ENCODE peak calls at places on chromosomes 3 and 15, in five cellular contexts. U is neuronal stem cell, N is H9, Z is H1, F is trophoblast cell. L is an unnamed sample.

GRCh38 chr15:65922621-65923020 is 53.3 kb downstream of the RAB11A start:
- DNase-seq in U (no peak), N (no peak), Z (no peak), F (no peak), L (no peak)

GRCh38 chr3:133038731-133039398 is 674 bp downstream of the TMEM108 start:
- DNase-seq in U (peak), N (peak), Z (peak), F (peak), L (no peak)

GRCh38 chr3:50516048-50516871 is 12.8 kb upstream of the CACNA2D2 start:
- DNase-seq in U (peak), N (peak), Z (peak), F (no peak), L (peak)

GRCh38 chr3:119497824-119498187 is 541 bp upstream of the TIMMDC1 start:
- DNase-seq in U (peak), N (no peak), Z (no peak), F (peak), L (peak)

GRCh38 chr15:58066042-58066867 is 744 bp upstream of the ALDH1A2 start:
- DNase-seq in U (peak), N (peak), Z (peak), F (peak), L (peak)

GRCh38 chr15:30885814-30886213 is 17.9 kb upstream of the FAN1 start:
- DNase-seq in U (no peak), N (peak), Z (no peak), F (no peak), L (peak)

GRCh38 chr3:144737281-144737680 is 765.7 kb downstream of the DIPK2A start:
- DNase-seq in U (no peak), N (no peak), Z (no peak), F (no peak), L (no peak)

GRCh38 chr15:25674948-25675347 is 188.2 kb downstream of the ATP10A start:
- DNase-seq in U (no peak), N (no peak), Z (no peak), F (no peak), L (no peak)

GRCh38 chr3:60403866-60404265 is 847.4 kb downstream of the FHIT start:
- DNase-seq in U (no peak), N (no peak), Z (no peak), F (no peak), L (no peak)

GRCh38 chr15:66840615-66841014 is 138.6 kb downstream of the SMAD6 start:
- DNase-seq in U (no peak), N (no peak), Z (no peak), F (no peak), L (peak)

GRCh38 chr15:80991446-80991845 is 1.8 kb upstream of the MESD start:
- DNase-seq in U (no peak), N (no peak), Z (no peak), F (peak), L (peak)

GRCh38 chr3:110815008-110815583 is 256.5 kb upstream of the NECTIN3 start:
- DNase-seq in U (no peak), N (no peak), Z (no peak), F (no peak), L (peak)

GRCh38 chr3:169526246-169526645 is 137.3 kb downstream of the MECOM start:
- DNase-seq in U (no peak), N (no peak), Z (no peak), F (no peak), L (peak)

GRCh38 chr3:8239718-8240698 is 261.6 kb upstream of the LMCD1 start:
- DNase-seq in U (peak), N (peak), Z (peak), F (peak), L (peak)

GRCh38 chr3:27293954-27294353 is 75.2 kb downstream of the NEK10 start:
- DNase-seq in U (no peak), N (no peak), Z (no peak), F (no peak), L (peak)

GRCh38 chr3:908839-909238 is 184.0 kb upstream of the CNTN6 start:
- DNase-seq in U (peak), N (peak), Z (no peak), F (no peak), L (no peak)

GRCh38 chr3:145903472-145904013 is 257.4 kb downstream of the PLOD2 start:
- DNase-seq in U (no peak), N (no peak), Z (no peak), F (no peak), L (no peak)

GRCh38 chr15:64653757-64654156 is 121.6 kb downstream of the RBPMS2 start:
- DNase-seq in U (no peak), N (no peak), Z (no peak), F (no peak), L (peak)

GRCh38 chr3:98730338-98730737 is 32.8 kb upstream of the ST3GAL6 start:
- DNase-seq in U (no peak), N (no peak), Z (no peak), F (peak), L (no peak)

GRCh38 chr3:124352143-124352528 is 360.2 kb upstream of the ROPN1 start:
- DNase-seq in U (no peak), N (no peak), Z (no peak), F (no peak), L (no peak)

GRCh38 chr15:80015156-80015555 is 44.2 kb upstream of the BCL2A1 start:
- DNase-seq in U (no peak), N (no peak), Z (no peak), F (no peak), L (no peak)

GRCh38 chr15:50181983-50182232 is at the start of gene SLC27A2:
- DNase-seq in U (peak), N (peak), Z (no peak), F (no peak), L (no peak)

GRCh38 chr3:116342499-116342898 is 102.8 kb downstream of the LSAMP start:
- DNase-seq in U (no peak), N (no peak), Z (no peak), F (no peak), L (no peak)

GRCh38 chr15:94125698-94126097 is 105.7 kb upstream of the MCTP2 start:
- DNase-seq in U (no peak), N (no peak), Z (no peak), F (no peak), L (no peak)
- H2AFZ ChIP-seq in U (no peak), N (no peak), Z (no peak), F (no peak), L (no peak)

GRCh38 chr3:194505791-194506415 is 19.1 kb upstream of the ATP13A3 start:
- DNase-seq in U (no peak), N (no peak), Z (no peak), F (no peak), L (no peak)
- H3K23ac ChIP-seq in U (no peak), N (no peak), Z (no peak), F (no peak), L (no peak)

GRCh38 chr15:101541501-101542292 is 52.2 kb upstream of the PCSK6 start:
- DNase-seq in U (no peak), N (peak), Z (no peak), F (no peak), L (no peak)
- H2BK12ac ChIP-seq in U (no peak), N (no peak), Z (no peak), F (no peak), L (no peak)

DNA sequence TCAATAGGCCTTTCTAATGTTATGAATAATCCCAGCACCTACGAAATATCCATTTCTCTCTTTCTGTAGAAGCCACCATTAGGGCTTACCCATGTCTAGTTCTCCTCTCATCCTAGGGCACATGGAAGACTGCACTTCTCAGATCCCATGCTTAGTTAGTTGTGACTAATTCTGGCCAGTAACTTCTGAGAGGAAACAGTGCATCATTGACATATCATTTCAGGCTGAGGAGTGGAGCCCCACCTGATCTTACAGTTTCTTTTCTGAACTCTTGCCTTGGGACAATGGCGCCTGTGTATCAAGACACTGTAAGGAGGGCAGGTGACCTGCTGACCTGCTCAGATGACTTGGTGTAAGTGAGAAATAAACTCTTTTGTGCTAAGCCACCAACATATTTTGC is 39.4 kb upstream of the TBL1XR1 start:
- DNase-seq in U (no peak), N (no peak), Z (no peak), F (no peak), L (peak)
- H2AFZ ChIP-seq in U (no peak), N (no peak), Z (no peak), F (no peak), L (no peak)

DNA sequence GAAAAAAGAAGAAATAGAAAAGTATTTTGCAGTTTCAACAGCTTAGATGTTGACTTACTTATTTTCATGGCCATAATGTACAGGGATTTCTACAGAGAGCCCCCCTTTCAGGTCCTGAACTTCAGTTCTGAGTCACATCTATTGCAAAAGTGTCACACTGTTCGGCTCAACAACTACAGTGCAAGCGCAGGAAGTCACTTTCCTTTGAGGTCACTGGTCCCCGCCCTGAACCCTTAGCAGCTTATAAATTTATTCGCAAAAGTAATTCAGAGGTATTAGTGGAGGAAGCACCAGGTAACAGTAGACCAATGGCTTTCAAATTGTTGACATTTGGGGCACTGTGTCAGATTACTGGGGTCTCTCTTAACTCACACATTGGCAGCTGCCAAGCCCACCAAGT is 130.0 kb upstream of the STRIT1 start:
- DNase-seq in U (no peak), N (no peak), Z (no peak), F (no peak), L (no peak)
- H3K23ac ChIP-seq in U (no peak), N (no peak), Z (no peak), F (no peak), L (no peak)

DNA sequence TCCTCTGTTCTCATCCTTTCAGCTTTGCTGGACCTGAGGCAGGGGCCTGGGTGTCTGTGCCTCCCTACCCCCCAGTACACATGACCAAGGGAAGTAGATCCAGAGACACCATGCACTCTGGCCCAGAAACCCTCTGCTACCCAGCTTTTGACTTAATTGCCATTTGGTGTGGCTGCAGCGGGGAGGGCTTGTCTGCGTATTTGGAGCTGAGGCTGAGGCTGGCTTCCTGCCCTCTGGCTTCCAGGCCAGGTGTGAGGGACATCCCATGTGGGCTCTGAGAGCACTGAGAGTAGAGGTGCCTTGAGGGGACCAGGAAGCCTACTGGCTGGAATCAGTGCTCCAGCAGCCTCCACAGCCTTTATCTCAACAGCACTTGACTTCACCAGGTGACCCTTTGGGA is 26.9 kb downstream of the PPCDC start:
- DNase-seq in U (no peak), N (no peak), Z (no peak), F (no peak), L (no peak)
- H2BK12ac ChIP-seq in U (no peak), N (no peak), Z (no peak), F (no peak), L (no peak)

DNA sequence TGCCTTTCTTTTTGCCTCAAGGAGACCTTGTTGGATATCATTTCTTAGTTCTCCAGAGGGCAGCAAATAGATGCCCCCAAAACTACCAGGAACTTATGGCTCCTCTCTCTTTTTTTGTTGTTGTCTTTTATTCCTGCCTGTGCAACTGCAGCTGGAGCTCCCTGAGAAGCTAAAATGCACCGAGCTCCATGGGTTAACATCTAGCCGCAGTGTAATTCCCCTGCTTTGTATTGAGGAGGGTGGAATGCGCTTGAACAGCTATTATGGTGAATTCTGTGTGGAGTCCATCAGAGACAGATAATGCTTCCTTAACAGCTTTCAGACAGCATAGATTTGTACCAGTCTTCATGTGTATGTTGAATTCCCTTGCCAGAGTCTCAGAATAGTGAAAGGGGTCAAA is 475.2 kb upstream of the FRG2C start:
- DNase-seq in U (peak), N (no peak), Z (no peak), F (no peak), L (no peak)
- H2AFZ ChIP-seq in U (peak), N (no peak), Z (peak), F (no peak), L (no peak)

DNA sequence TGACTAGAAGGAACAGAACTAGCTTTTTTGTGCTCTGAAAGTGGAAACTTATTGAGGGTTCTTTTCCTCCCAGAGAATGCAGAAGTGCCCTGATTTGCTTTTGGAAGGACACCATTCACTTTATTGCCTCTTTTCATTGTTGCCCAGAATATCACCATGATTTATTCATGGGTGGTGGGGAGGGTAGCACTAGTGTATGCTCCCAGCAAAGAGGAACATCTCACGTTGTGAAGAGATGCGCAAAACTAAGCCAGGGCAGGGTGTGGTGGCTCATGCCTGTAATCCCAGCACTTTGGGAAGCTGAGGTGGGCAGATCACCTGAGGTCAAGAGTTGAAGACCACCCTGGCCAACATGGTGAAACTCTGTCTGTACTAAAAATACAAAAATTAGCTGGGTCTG is 31.4 kb downstream of the FLNB start:
- DNase-seq in U (no peak), N (no peak), Z (no peak), F (no peak), L (no peak)
- H3K23ac ChIP-seq in U (no peak), N (no peak), Z (no peak), F (no peak), L (no peak)

GRCh38 chr3:155639462-155640055 is 105.3 kb downstream of the PLCH1 start:
- DNase-seq in U (no peak), N (no peak), Z (no peak), F (no peak), L (no peak)

GRCh38 chr3:155637567-155637966 is 107.3 kb downstream of the PLCH1 start:
- DNase-seq in U (no peak), N (no peak), Z (no peak), F (no peak), L (no peak)

GRCh38 chr3:155629006-155629405 is 115.9 kb downstream of the PLCH1 start:
- DNase-seq in U (no peak), N (no peak), Z (no peak), F (no peak), L (no peak)

GRCh38 chr3:155631323-155632019 is 113.4 kb downstream of the PLCH1 start:
- DNase-seq in U (no peak), N (no peak), Z (no peak), F (no peak), L (no peak)

DNA sequence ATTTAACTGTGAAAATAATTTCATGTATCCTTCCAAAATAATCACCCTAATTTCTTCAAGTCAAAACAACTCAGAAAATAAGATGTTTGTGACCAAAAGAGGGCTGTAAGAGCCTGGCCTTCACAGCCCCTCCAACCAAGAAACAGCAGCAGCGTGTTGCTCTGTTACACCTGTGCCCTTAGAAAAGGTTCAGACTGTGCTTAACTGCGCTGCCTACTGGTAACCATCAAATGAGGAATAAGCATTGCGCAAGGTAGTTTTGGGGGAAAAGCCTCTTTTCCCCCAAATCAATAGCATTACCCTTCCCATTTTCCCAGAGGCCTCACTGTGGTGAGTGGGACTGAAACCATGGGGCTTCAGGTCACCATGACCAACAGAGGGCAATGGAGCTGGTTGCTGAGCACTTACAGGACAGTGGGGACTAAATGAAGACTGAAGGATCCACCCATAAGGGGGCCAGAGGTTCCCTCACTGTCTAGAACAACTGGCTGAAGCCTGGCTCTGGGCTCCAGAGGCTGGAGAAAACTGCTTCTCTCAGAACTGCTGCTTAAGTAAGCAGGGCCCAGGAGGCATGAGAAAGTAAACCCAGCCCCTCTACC is 110.7 kb downstream of the PLCH1 start:
- DNase-seq in U (no peak), N (no peak), Z (no peak), F (no peak), L (no peak)
- H2BK12ac ChIP-seq in U (no peak), N (no peak), Z (no peak), F (no peak), L (no peak)